ENCODE peak calls at places on chromosomes 5 and 9, in ten cellular contexts. D is head of caudate nucleus; Y is activated CD4-positive, alpha-beta memory T cell treated with anti-CD3 and anti-CD28 coated beads, Interleukin-2, amount 10 ng/mL, durations not matched to agents 7 days and 5 days; L is psoas muscle; M is ovary; B is H7; A is A673; O is T-helper 9 cell; P is activated naive CD8-positive, alpha-beta T cell treated with anti-CD3 and anti-CD28 coated beads, Interleukin-2, amount 50 U/mL, for 24 hours; S is CD8-positive, alpha-beta T cell. G is an unnamed sample.

GRCh38 chr9:107933042-107933441 is 443.5 kb upstream of the KLF4 start:
- DNase-seq in M (no peak), B (no peak), D (no peak), O (no peak), L (no peak), S (no peak), P (no peak), Y (no peak), A (no peak), G (no peak)

GRCh38 chr9:447230-448025 is 232.8 kb downstream of the DOCK8 start:
- DNase-seq in S (peak), P (peak), B (no peak), Y (peak), O (peak), M (no peak), A (no peak), L (no peak), D (no peak), G (no peak)

GRCh38 chr9:135887585-135888050 is 19.7 kb downstream of the CAMSAP1 start:
- DNase-seq in M (no peak), Y (peak), L (no peak), S (peak), B (peak), D (no peak), O (peak), A (no peak), P (peak), G (no peak)

GRCh38 chr5:178196986-178197385 is 7.3 kb upstream of the HNRNPAB start:
- DNase-seq in M (no peak), P (no peak), O (no peak), Y (no peak), S (no peak), L (no peak), D (no peak), B (peak), A (no peak), G (no peak)

GRCh38 chr9:123097709-123098459 is 64.4 kb downstream of the GPR21 start:
- DNase-seq in A (peak), L (no peak), P (no peak), D (no peak), Y (no peak), O (no peak), M (no peak), B (no peak), S (no peak), G (no peak)

GRCh38 chr9:122001491-122002201 is 91.5 kb downstream of the TTLL11 start:
- DNase-seq in A (peak), P (no peak), D (peak), Y (no peak), B (no peak), O (no peak), S (no peak), L (peak), M (no peak), G (no peak)

GRCh38 chr5:10690460-10690859 is 70.6 kb downstream of the DAP start:
- DNase-seq in M (no peak), Y (no peak), B (no peak), O (no peak), L (no peak), S (no peak), A (no peak), P (no peak), D (no peak), G (no peak)

GRCh38 chr5:135377751-135378680 is 21.0 kb downstream of the MACROH2A1 start:
- DNase-seq in D (no peak), M (no peak), O (no peak), Y (no peak), P (no peak), L (no peak), B (no peak), A (no peak), S (no peak), G (no peak)

GRCh38 chr9:101449071-101449721 is 13.6 kb upstream of the ALDOB start:
- DNase-seq in B (peak), P (peak), L (peak), M (peak), A (peak), O (peak), Y (peak), D (peak), S (peak), G (peak)

GRCh38 chr5:109585012-109585599 is 104.6 kb upstream of the MAN2A1 start:
- DNase-seq in M (no peak), B (no peak), P (no peak), O (no peak), D (no peak), L (no peak), S (no peak), Y (no peak), A (no peak), G (no peak)

GRCh38 chr5:16964821-16965220 is 28.7 kb upstream of the MYO10 start:
- DNase-seq in L (no peak), A (peak), S (no peak), M (no peak), O (no peak), Y (no peak), B (no peak), D (no peak), P (no peak), G (no peak)

GRCh38 chr5:3056901-3057300 is 305.4 kb upstream of the IRX2 start:
- DNase-seq in Y (no peak), L (no peak), A (no peak), O (no peak), D (no peak), P (no peak), B (no peak), M (no peak), S (no peak), G (no peak)

GRCh38 chr5:35822541-35822940 is 34.1 kb upstream of the IL7R start:
- DNase-seq in Y (peak), A (no peak), O (peak), S (peak), L (no peak), B (no peak), P (no peak), D (no peak), M (no peak), G (no peak)

GRCh38 chr9:110252509-110253139 is 3.7 kb downstream of the TXN start:
- DNase-seq in A (no peak), D (no peak), P (no peak), B (no peak), M (no peak), O (no peak), L (no peak), Y (no peak), S (no peak), G (no peak)

GRCh38 chr5:147436596-147436995 is 73.3 kb downstream of the DPYSL3 start:
- DNase-seq in L (no peak), Y (no peak), O (no peak), S (no peak), A (no peak), M (no peak), B (no peak), D (no peak), P (no peak), G (no peak)

GRCh38 chr5:148393390-148393741 is 9.6 kb downstream of the FBXO38 start:
- DNase-seq in S (no peak), A (peak), O (no peak), L (no peak), B (peak), P (no peak), M (no peak), D (no peak), Y (no peak), G (no peak)

GRCh38 chr9:93250185-93250584 is 66.2 kb downstream of the WNK2 start:
- DNase-seq in A (no peak), P (no peak), D (no peak), Y (no peak), L (no peak), O (no peak), S (no peak), B (no peak), M (no peak), G (no peak)

GRCh38 chr9:17011870-17012269 is 123.0 kb upstream of the CNTLN start:
- DNase-seq in P (no peak), S (no peak), Y (no peak), L (no peak), O (no peak), M (no peak), A (no peak), D (no peak), B (no peak), G (no peak)

GRCh38 chr5:1256776-1257175 is 31.6 kb downstream of the SLC6A18 start:
- DNase-seq in S (no peak), M (no peak), A (no peak), D (no peak), P (no peak), B (no peak), Y (no peak), L (no peak), O (no peak), G (no peak)

GRCh38 chr9:120236596-120236995 is 343.4 kb downstream of the CDK5RAP2 start:
- DNase-seq in Y (no peak), D (no peak), O (no peak), A (no peak), M (no peak), L (no peak), S (no peak), B (no peak), P (no peak), G (no peak)

GRCh38 chr5:123474238-123474637 is 37.7 kb upstream of the CSNK1G3 start:
- DNase-seq in Y (no peak), M (no peak), A (peak), L (no peak), D (no peak), S (no peak), P (no peak), B (no peak), O (no peak), G (no peak)

GRCh38 chr9:95250462-95251058 is 66.9 kb downstream of the FANCC start:
- DNase-seq in S (no peak), A (peak), B (no peak), M (no peak), O (no peak), P (no peak), Y (no peak), L (no peak), D (no peak), G (no peak)

GRCh38 chr5:39192449-39193160 is 26.8 kb downstream of the FYB1 start:
- DNase-seq in B (no peak), A (no peak), S (no peak), L (no peak), P (no peak), D (no peak), M (no peak), O (no peak), Y (no peak), G (no peak)

GRCh38 chr9:133677126-133678010 is 41.2 kb downstream of the DBH start:
- DNase-seq in A (no peak), B (no peak), O (peak), S (peak), L (no peak), Y (peak), P (peak), M (no peak), D (no peak), G (no peak)

GRCh38 chr9:92328225-92328624 is 2.5 kb downstream of the CENPP start:
- DNase-seq in B (peak), O (no peak), S (no peak), L (no peak), P (no peak), M (no peak), Y (no peak), D (no peak), A (peak), G (no peak)

GRCh38 chr9:124661184-124661755 is 109.8 kb downstream of the NR6A1 start:
- DNase-seq in M (no peak), P (no peak), S (no peak), L (no peak), B (no peak), Y (no peak), A (no peak), D (no peak), O (no peak), G (no peak)

GRCh38 chr9:14910178-14910805 is at the start of gene FREM1:
- DNase-seq in A (peak), L (peak), O (no peak), Y (no peak), P (no peak), D (peak), S (no peak), B (peak), M (peak), G (no peak)

GRCh38 chr9:130939405-130939941 is 426 bp upstream of the FIBCD1 start:
- DNase-seq in Y (no peak), P (no peak), B (peak), S (no peak), L (no peak), O (no peak), M (no peak), A (no peak), D (no peak), G (no peak)

GRCh38 chr5:30574761-30575160 is 618.7 kb upstream of the CDH6 start:
- DNase-seq in A (no peak), Y (no peak), S (no peak), M (no peak), P (no peak), B (no peak), O (no peak), L (no peak), D (no peak), G (no peak)

GRCh38 chr5:10607666-10608442 is 44.0 kb downstream of the ANKRD33B start:
- DNase-seq in L (peak), B (peak), D (no peak), O (no peak), A (no peak), P (no peak), M (no peak), Y (no peak), S (no peak), G (no peak)

GRCh38 chr5:147658293-147658932 is 124.1 kb downstream of the JAKMIP2 start:
- DNase-seq in D (no peak), L (no peak), A (no peak), Y (no peak), O (no peak), B (peak), S (no peak), P (no peak), M (no peak), G (no peak)

GRCh38 chr9:94623253-94623652 is 16.1 kb downstream of the FBP1 start:
- DNase-seq in P (peak), D (no peak), B (peak), Y (peak), L (no peak), S (no peak), M (no peak), O (no peak), A (peak), G (no peak)

GRCh38 chr9:89661956-89662717 is 57.3 kb downstream of the GADD45G start:
- DNase-seq in B (peak), M (peak), L (peak), O (no peak), P (no peak), D (peak), Y (no peak), S (no peak), A (peak), G (peak)

GRCh38 chr5:135242496-135243193 is 156.4 kb downstream of the MACROH2A1 start:
- DNase-seq in D (peak), P (no peak), O (no peak), A (no peak), M (no peak), B (no peak), L (peak), Y (no peak), S (peak), G (peak)

GRCh38 chr9:107739601-107740082 is 250.1 kb upstream of the KLF4 start:
- DNase-seq in B (no peak), L (peak), P (no peak), M (peak), D (peak), O (no peak), Y (no peak), S (no peak), A (no peak), G (peak)

GRCh38 chr5:96065577-96066385 is 104.1 kb upstream of the ELL2 start:
- DNase-seq in A (no peak), M (no peak), Y (no peak), B (no peak), P (no peak), D (no peak), S (no peak), L (no peak), O (no peak), G (no peak)

GRCh38 chr9:136225748-136226679 is 19.6 kb downstream of the QSOX2 start:
- DNase-seq in Y (peak), S (peak), L (peak), M (no peak), D (peak), P (peak), A (peak), B (peak), O (peak), G (no peak)

GRCh38 chr9:125649315-125649714 is 57.7 kb downstream of the MAPKAP1 start:
- DNase-seq in P (no peak), M (no peak), D (peak), S (no peak), A (peak), O (no peak), L (peak), Y (no peak), B (no peak), G (no peak)